ENCODE peak calls at places on chromosomes 6 and 20, in five cellular contexts. E, K, S, N and X are unnamed samples.

GRCh38 chr6:16576391-16577368 is 184.6 kb downstream of the ATXN1 start:
- DNase-seq in K (peak; percentile 39), N (no peak), S (no peak), E (no peak), X (peak; percentile 52)

GRCh38 chr6:123655520-123656306 is 19.0 kb upstream of the TRDN start:
- DNase-seq in N (peak; percentile 11), E (no peak), K (no peak), S (no peak), X (no peak)

GRCh38 chr6:75188221-75188620 is 17.6 kb downstream of the COL12A1 start:
- DNase-seq in S (no peak), E (no peak), N (peak; percentile 91), K (peak; percentile 91), X (no peak)

GRCh38 chr6:158468666-158469065 is 91.2 kb upstream of the TMEM181 start:
- DNase-seq in S (no peak), N (no peak), K (no peak), E (no peak), X (no peak)

GRCh38 chr20:5859611-5860010 is 90.7 kb downstream of the TRMT6 start:
- DNase-seq in N (no peak), S (no peak), K (no peak), E (no peak), X (no peak)

GRCh38 chr6:16397623-16398022 is 159.2 kb downstream of the GMPR start:
- DNase-seq in E (no peak), K (no peak), S (no peak), N (no peak), X (no peak)

GRCh38 chr6:43496370-43497128 is 13.6 kb downstream of the LRRC73 start:
- DNase-seq in N (peak; percentile 94), E (peak; percentile 65), K (peak; percentile 96), S (no peak), X (peak; percentile 35)

GRCh38 chr6:12291083-12291784 is 1.1 kb downstream of the EDN1 start:
- DNase-seq in K (peak; percentile 39), E (no peak), S (no peak), N (peak; percentile 50), X (no peak)

GRCh38 chr20:35146299-35146921 is 726 bp downstream of the EDEM2 start:
- DNase-seq in K (no peak), S (no peak), E (peak; percentile 51), N (peak; percentile 13), X (peak; percentile 23)

GRCh38 chr6:12548526-12548925 is 168.0 kb upstream of the PHACTR1 start:
- DNase-seq in E (no peak), N (no peak), K (no peak), S (no peak), X (no peak)

GRCh38 chr20:55540486-55540885 is 464.8 kb downstream of the CBLN4 start:
- DNase-seq in N (peak; percentile 44), K (peak; percentile 88), S (no peak), E (no peak), X (no peak)

GRCh38 chr20:4591975-4592315 is 129.8 kb upstream of the PRND start:
- DNase-seq in E (no peak), S (no peak), N (no peak), K (no peak), X (no peak)

GRCh38 chr20:4597215-4597614 is 124.5 kb upstream of the PRND start:
- DNase-seq in S (no peak), K (no peak), N (no peak), E (no peak), X (no peak)

GRCh38 chr20:4593149-4593525 is 128.6 kb upstream of the PRND start:
- DNase-seq in S (no peak), N (no peak), K (no peak), E (no peak), X (no peak)

DNA sequence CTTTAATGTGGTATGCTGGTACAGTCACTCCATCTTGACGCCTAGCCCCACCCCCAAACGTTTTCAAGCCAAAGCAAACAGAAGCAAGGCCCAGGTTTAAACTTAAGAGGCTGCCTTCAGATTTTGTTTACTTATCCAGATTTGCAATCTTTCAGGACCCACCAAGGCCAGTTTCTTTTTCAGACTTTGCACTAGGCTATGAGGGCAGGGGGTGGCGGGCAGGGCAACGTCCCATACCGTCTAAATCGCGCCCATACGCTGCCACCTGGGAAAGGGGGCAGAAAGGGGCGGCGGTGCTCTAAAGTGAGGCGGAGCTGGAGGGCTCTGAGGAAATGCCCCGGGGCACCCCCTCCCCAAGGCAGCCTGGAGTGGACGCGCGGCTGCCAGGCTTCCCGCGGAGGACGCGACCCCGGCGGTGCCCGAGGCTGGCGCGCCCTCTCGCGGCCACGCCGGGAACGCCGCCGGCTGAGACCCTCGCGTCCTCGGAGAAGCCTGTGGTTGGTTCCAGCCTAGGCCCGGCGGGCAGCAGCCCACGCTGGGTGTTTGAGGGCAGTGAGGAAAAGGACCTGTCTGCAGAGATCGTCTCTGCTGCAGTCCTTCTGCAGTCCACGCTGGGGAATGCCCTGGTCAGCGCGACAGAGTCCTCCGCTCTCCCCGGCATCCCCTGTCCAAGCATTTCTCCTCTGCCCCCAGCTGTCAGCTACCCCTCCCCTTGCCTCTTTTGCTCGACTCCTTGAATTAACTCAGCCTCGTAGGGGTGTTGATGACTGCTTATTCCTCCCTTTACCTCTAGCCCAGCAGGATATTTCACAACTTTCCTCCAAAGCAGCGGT is 129.2 kb upstream of the PRND start:
- DNase-seq in N (peak; percentile 22), S (no peak), E (peak; percentile 73), K (peak; percentile 35), X (peak; percentile 18)
- H3K4me3 ChIP-seq in N (peak overlapping the region; percentile 26), S (peak overlapping the region; percentile 66), E (no peak overlapping the region), K (peak overlapping the region; percentile 33), X (no peak overlapping the region)

GRCh38 chr6:142886431-142887170 is 58.4 kb downstream of the HIVEP2 start:
- DNase-seq in N (peak; percentile 54), E (peak; percentile 50), S (no peak), K (peak; percentile 70), X (peak; percentile 90)
- TF ChIP-seq CTCF in N (peak; percentile 52), E (peak; percentile 44), S (no peak), K (peak; percentile 26), X (peak; percentile 28)

DNA sequence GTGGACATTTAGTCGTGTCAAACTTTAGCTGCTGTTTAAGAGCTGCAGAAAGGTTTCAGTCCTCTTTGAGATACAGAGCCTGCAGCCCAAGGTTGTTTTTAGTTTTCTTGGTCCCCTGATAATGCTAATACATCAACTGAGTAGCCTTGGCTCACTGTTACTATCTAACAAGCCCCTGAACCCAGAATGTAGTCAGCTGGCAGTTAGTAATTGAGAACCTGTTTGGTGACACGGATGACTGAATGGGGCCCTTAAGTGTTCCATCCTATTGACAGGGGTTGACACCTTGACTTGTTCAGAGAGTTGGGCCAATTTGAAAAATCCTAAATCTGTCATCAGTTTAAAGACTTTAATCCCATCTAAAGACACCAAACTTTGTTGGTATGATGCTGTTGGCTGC is 2.8 kb downstream of the RTN4IP1 start:
- DNase-seq in K (no peak), E (peak; percentile 38), S (no peak), N (no peak), X (peak; percentile 45)
- H3K4me3 ChIP-seq in K (no peak overlapping the region), E (no peak overlapping the region), S (no peak overlapping the region), N (no peak overlapping the region), X (no peak overlapping the region)

DNA sequence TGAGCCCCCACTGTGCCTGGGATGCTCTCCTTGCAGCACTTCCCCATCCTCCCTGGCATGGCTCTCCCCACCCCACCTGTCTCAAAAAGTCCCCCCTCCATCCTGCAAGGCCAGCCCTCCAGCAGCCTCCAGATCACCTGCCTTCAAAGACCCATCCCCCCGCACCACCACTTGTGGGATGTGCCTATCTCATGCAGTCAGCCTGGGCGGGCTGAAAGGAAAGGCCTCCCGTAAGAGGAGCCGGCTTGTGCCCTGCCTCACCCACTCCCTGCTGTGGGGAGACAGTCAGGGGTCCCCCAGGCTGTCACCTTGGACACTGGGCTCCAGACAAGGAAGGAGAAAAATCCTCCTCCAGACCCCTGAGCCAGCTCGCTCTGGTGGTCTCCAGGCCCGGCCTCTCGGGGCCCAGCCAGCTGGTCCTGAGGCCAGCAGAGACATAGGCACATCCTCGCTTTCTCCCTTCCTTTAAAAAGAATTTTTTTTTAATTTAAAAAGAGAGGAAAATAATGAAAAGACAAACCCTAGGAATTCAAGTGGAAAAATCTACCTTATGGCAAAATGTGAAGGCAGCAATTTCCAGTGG is 77.3 kb downstream of the GRM4 start:
- DNase-seq in N (no peak), K (no peak), E (no peak), S (no peak), X (no peak)
- TF ChIP-seq CTCF in N (no peak), K (no peak), E (no peak), S (no peak), X (no peak)